ENCODE peak calls at places on chromosomes 2 and 18, in six cellular contexts. E is stimulated activated CD4-positive, alpha-beta T cell treated with anti-CD3 and anti-CD28 coated beads, Interleukin-15, amount 100 ng/mL, for 1 hour; D is astrocyte of the spinal cord; X is WTC11; J is SHP77; P is mesothelial cell of epicardium. W is an unnamed sample.

GRCh38 chr18:44731866-44732555 is 51.3 kb downstream of the SETBP1 start:
- DNase-seq in E (no peak), D (no peak), X (no peak), J (no peak), P (no peak), W (no peak)

GRCh38 chr2:224263571-224264043 is 138.3 kb downstream of the FAM124B start:
- DNase-seq in E (no peak), D (peak; percentile 43), X (no peak), J (no peak), P (no peak), W (no peak)

GRCh38 chr18:7466190-7466589 is 100.9 kb upstream of the PTPRM start:
- DNase-seq in E (no peak), D (no peak), X (no peak), J (no peak), P (no peak), W (no peak)

GRCh38 chr2:40302751-40303150 is 149.1 kb downstream of the SLC8A1 start:
- DNase-seq in E (no peak), D (peak; percentile 59), X (no peak), J (no peak), P (no peak), W (no peak)

GRCh38 chr2:230319211-230319862 is 7.7 kb upstream of the SP140L start:
- DNase-seq in E (peak; percentile 52), D (no peak), X (no peak), J (no peak), P (no peak), W (no peak)

GRCh38 chr2:186716899-186717811 is 23.3 kb downstream of the FAM171B start:
- DNase-seq in E (no peak), D (peak; percentile 9), X (no peak), J (no peak), P (no peak), W (no peak)

GRCh38 chr2:226800941-226801784 is 1.5 kb upstream of the IRS1 start:
- DNase-seq in E (peak; percentile 37), D (peak; percentile 87), X (peak; percentile 91), J (peak; percentile 80), P (peak; percentile 90), W (peak; percentile 97)

GRCh38 chr18:8218263-8218662 is 391.0 kb upstream of the RAB12 start:
- DNase-seq in E (no peak), D (no peak), X (no peak), J (no peak), P (no peak), W (no peak)

GRCh38 chr18:13096232-13096631 is 105.1 kb downstream of the CEP192 start:
- DNase-seq in E (no peak), D (no peak), X (no peak), J (no peak), P (no peak), W (no peak)

GRCh38 chr2:61816480-61817355 is 37.1 kb downstream of the FAM161A start:
- DNase-seq in E (no peak), D (no peak), X (no peak), J (no peak), P (no peak), W (peak; percentile 53)

GRCh38 chr2:224392545-224392944 is 9.4 kb downstream of the FAM124B start:
- DNase-seq in E (no peak), D (no peak), X (no peak), J (no peak), P (no peak), W (no peak)

GRCh38 chr18:76454429-76454828 is 40.6 kb downstream of the ZNF516 start:
- DNase-seq in E (no peak), D (no peak), X (no peak), J (peak; percentile 33), P (no peak), W (no peak)

GRCh38 chr18:63298393-63299015 is 21.1 kb downstream of the BCL2 start:
- DNase-seq in E (no peak), D (no peak), X (no peak), J (no peak), P (no peak), W (no peak)

GRCh38 chr2:158845869-158846268 is 50.8 kb downstream of the DAPL1 start:
- DNase-seq in E (no peak), D (peak; percentile 39), X (no peak), J (no peak), P (no peak), W (no peak)

GRCh38 chr18:69992776-69993175 is 45.1 kb upstream of the CD226 start:
- DNase-seq in E (no peak), D (peak; percentile 35), X (no peak), J (no peak), P (no peak), W (no peak)

GRCh38 chr2:222318712-222319575 is 20.1 kb upstream of the PAX3 start:
- DNase-seq in E (no peak), D (no peak), X (peak; percentile 32), J (peak; percentile 10), P (peak; percentile 64), W (peak; percentile 86)

GRCh38 chr18:51668101-51668500 is 470.6 kb upstream of the MEX3C start:
- DNase-seq in E (no peak), D (peak; percentile 45), X (peak; percentile 76), J (peak; percentile 47), P (peak; percentile 82), W (no peak)

GRCh38 chr2:200378652-200379290 is 72.3 kb downstream of the SPATS2L start:
- DNase-seq in E (no peak), D (peak; percentile 88), X (no peak), J (no peak), P (no peak), W (no peak)

GRCh38 chr2:169185711-169186110 is 116.3 kb downstream of the DHRS9 start:
- DNase-seq in E (no peak), D (no peak), X (no peak), J (no peak), P (no peak), W (no peak)

GRCh38 chr2:176110975-176111663 is 4.0 kb downstream of the HOXD11 start:
- DNase-seq in E (no peak), D (peak; percentile 62), X (peak; percentile 80), J (peak; percentile 73), P (no peak), W (peak; percentile 96)

GRCh38 chr2:7428444-7429204 is 511.4 kb downstream of the RNF144A start:
- DNase-seq in E (no peak), D (no peak), X (no peak), J (no peak), P (no peak), W (peak; percentile 86)

GRCh38 chr2:209768557-209768956 is 3.1 kb upstream of the UNC80 start:
- DNase-seq in E (no peak), D (no peak), X (no peak), J (no peak), P (no peak), W (no peak)

GRCh38 chr2:197633109-197633657 is 42.2 kb downstream of the RFTN2 start:
- DNase-seq in E (no peak), D (no peak), X (no peak), J (no peak), P (no peak), W (no peak)

GRCh38 chr18:11872479-11873136 is 21.4 kb downstream of the CHMP1B start:
- DNase-seq in E (no peak), D (peak; percentile 27), X (no peak), J (peak; percentile 50), P (no peak), W (no peak)

GRCh38 chr18:24315170-24315569 is 82.5 kb downstream of the OSBPL1A start:
- DNase-seq in E (no peak), D (peak; percentile 8), X (no peak), J (no peak), P (no peak), W (peak; percentile 49)

GRCh38 chr18:39039828-39040227 is 1474.2 kb upstream of the CELF4 start:
- DNase-seq in E (no peak), D (no peak), X (no peak), J (no peak), P (no peak), W (no peak)

GRCh38 chr18:68467966-68468365 is 246.9 kb downstream of the TMX3 start:
- DNase-seq in E (no peak), D (no peak), X (no peak), J (no peak), P (no peak), W (no peak)

GRCh38 chr2:128208023-128208422 is 110.6 kb downstream of the HS6ST1 start:
- DNase-seq in E (no peak), D (no peak), X (no peak), J (no peak), P (no peak), W (no peak)

GRCh38 chr2:11398710-11399109 is 54.3 kb upstream of the ROCK2 start:
- DNase-seq in E (no peak), D (no peak), X (no peak), J (peak; percentile 44), P (no peak), W (no peak)

GRCh38 chr2:176536739-176537138 is 267.5 kb downstream of the MTX2 start:
- DNase-seq in E (no peak), D (no peak), X (no peak), J (peak; percentile 29), P (no peak), W (no peak)

GRCh38 chr2:137333386-137333972 is 568.1 kb downstream of the THSD7B start:
- DNase-seq in E (no peak), D (peak; percentile 20), X (no peak), J (no peak), P (no peak), W (no peak)

GRCh38 chr2:236628256-236628961 is 58.8 kb downstream of the ACKR3 start:
- DNase-seq in E (no peak), D (no peak), X (no peak), J (no peak), P (peak; percentile 36), W (no peak)

W was measured in osteoblast.